ENCODE peak calls at places on chromosomes 11 and 22, in nine cellular contexts. Z is CD8-positive, alpha-beta memory T cell; Y is RPMI8226; Q is ACHN; P is NCI-H69; M is renal cortical epithelial cell; X is DMS53; J is fibroblast of lung; F is stimulated activated naive CD4-positive, alpha-beta T cell. C is an unnamed sample.

GRCh38 chr22:36384766-36385400 is 2.9 kb downstream of the MYH9 start:
- DNase-seq in Z (peak), Y (peak), Q (no peak), P (peak), M (no peak), X (peak), J (peak), F (peak), C (no peak)

GRCh38 chr11:57324154-57324885 is 432 bp downstream of the TNKS1BP1 start:
- DNase-seq in Z (no peak), Y (peak), Q (peak), P (peak), M (no peak), X (peak), J (peak), F (no peak), C (no peak)

GRCh38 chr11:64131657-64132387 is 34.1 kb downstream of the MACROD1 start:
- DNase-seq in Z (no peak), Y (no peak), Q (no peak), P (peak), M (no peak), X (peak), J (no peak), F (no peak), C (no peak)

GRCh38 chr11:72641522-72641899 is 32.7 kb downstream of the PDE2A start:
- DNase-seq in Z (no peak), Y (no peak), Q (no peak), P (no peak), M (no peak), X (no peak), J (no peak), F (no peak), C (no peak)

GRCh38 chr11:4060182-4060923 is 34.2 kb upstream of the RRM1 start:
- DNase-seq in Z (no peak), Y (no peak), Q (no peak), P (no peak), M (no peak), X (no peak), J (no peak), F (no peak), C (no peak)

GRCh38 chr11:1368216-1368615 is 21.5 kb upstream of the BRSK2 start:
- DNase-seq in Z (no peak), Y (no peak), Q (no peak), P (no peak), M (no peak), X (no peak), J (no peak), F (no peak), C (no peak)

GRCh38 chr22:19719488-19720021 is 3.8 kb upstream of the GP1BB start:
- DNase-seq in Z (no peak), Y (no peak), Q (no peak), P (no peak), M (no peak), X (no peak), J (no peak), F (no peak), C (no peak)

GRCh38 chr22:35102663-35103062 is 36.7 kb downstream of the ISX start:
- DNase-seq in Z (no peak), Y (peak), Q (peak), P (peak), M (peak), X (no peak), J (no peak), F (no peak), C (no peak)

GRCh38 chr11:45180158-45180887 is 33.9 kb downstream of the PRDM11 start:
- DNase-seq in Z (no peak), Y (peak), Q (peak), P (peak), M (no peak), X (peak), J (no peak), F (no peak), C (no peak)

GRCh38 chr11:126755494-126755893 is 245.1 kb downstream of the KIRREL3 start:
- DNase-seq in Z (no peak), Y (no peak), Q (no peak), P (peak), M (no peak), X (no peak), J (no peak), F (no peak), C (no peak)

GRCh38 chr11:62925308-62925707 is 4.1 kb upstream of the CHRM1 start:
- DNase-seq in Z (no peak), Y (no peak), Q (no peak), P (no peak), M (no peak), X (peak), J (no peak), F (no peak), C (no peak)

GRCh38 chr11:33044281-33044680 is 4.9 kb downstream of the TCP11L1 start:
- DNase-seq in Z (no peak), Y (no peak), Q (no peak), P (no peak), M (peak), X (no peak), J (no peak), F (no peak), C (no peak)

GRCh38 chr22:46584081-46584903 is 35.9 kb upstream of the GRAMD4 start:
- DNase-seq in Z (no peak), Y (no peak), Q (peak), P (peak), M (peak), X (no peak), J (no peak), F (no peak), C (no peak)

GRCh38 chr11:10666556-10666955 is 27.0 kb downstream of the IRAG1 start:
- DNase-seq in Z (no peak), Y (no peak), Q (no peak), P (no peak), M (peak), X (peak), J (peak), F (no peak), C (no peak)

GRCh38 chr11:70099578-70100282 is 21.6 kb downstream of the ANO1 start:
- DNase-seq in Z (no peak), Y (no peak), Q (no peak), P (no peak), M (no peak), X (no peak), J (no peak), F (no peak), C (no peak)

GRCh38 chr11:130213143-130213978 is 53.8 kb downstream of the ST14 start:
- DNase-seq in Z (peak), Y (peak), Q (peak), P (peak), M (no peak), X (peak), J (peak), F (peak), C (no peak)

GRCh38 chr22:33542722-33543121 is 377.6 kb downstream of the LARGE1 start:
- DNase-seq in Z (no peak), Y (no peak), Q (no peak), P (no peak), M (no peak), X (no peak), J (no peak), F (no peak), C (no peak)

C was measured in NCI-H446 treated with DMSO at 0.1 percent for 48 hours.